ENCODE peak calls at places on chromosomes 4 and X, in eight cellular contexts. K, U, Z, L, Y, A, S and B are unnamed samples.

GRCh38 chrX:66638591-66639500 is at the start of gene EDA2R:
- DNase-seq in K (no peak), U (no peak), Z (no peak), L (peak), Y (peak), A (peak), S (no peak), B (peak)

GRCh38 chr4:26916195-26916594 is 55.6 kb downstream of the STIM2 start:
- DNase-seq in K (no peak), U (no peak), Z (no peak), L (no peak), Y (no peak), A (no peak), S (no peak), B (no peak)

GRCh38 chrX:50827996-50828395 is 14.0 kb upstream of the SHROOM4 start:
- DNase-seq in K (no peak), U (no peak), Z (no peak), L (no peak), Y (no peak), A (peak), S (no peak), B (peak)

GRCh38 chr4:173001571-173001970 is 167.0 kb upstream of the GALNT7 start:
- DNase-seq in K (no peak), U (no peak), Z (no peak), L (no peak), Y (no peak), A (no peak), S (no peak), B (no peak)

GRCh38 chr4:86614896-86615295 is 20.8 kb downstream of the PTPN13 start:
- DNase-seq in K (no peak), U (no peak), Z (no peak), L (no peak), Y (no peak), A (no peak), S (no peak), B (no peak)

GRCh38 chr4:93751410-93751809 is 77.1 kb upstream of the ATOH1 start:
- DNase-seq in K (no peak), U (no peak), Z (no peak), L (no peak), Y (no peak), A (no peak), S (no peak), B (no peak)

GRCh38 chr4:7699040-7699439 is 240.6 kb downstream of the AFAP1 start:
- DNase-seq in K (peak), U (no peak), Z (peak), L (peak), Y (no peak), A (no peak), S (no peak), B (peak)

GRCh38 chrX:123990602-123991001 is 29.1 kb downstream of the STAG2 start:
- DNase-seq in K (no peak), U (no peak), Z (no peak), L (no peak), Y (no peak), A (no peak), S (no peak), B (no peak)

GRCh38 chr4:98786866-98787265 is 128.5 kb upstream of the TSPAN5 start:
- DNase-seq in K (no peak), U (no peak), Z (peak), L (no peak), Y (no peak), A (no peak), S (no peak), B (no peak)

GRCh38 chr4:147355849-147356248 is 125.0 kb upstream of the EDNRA start:
- DNase-seq in K (peak), U (no peak), Z (peak), L (no peak), Y (no peak), A (no peak), S (no peak), B (no peak)

GRCh38 chrX:53639257-53639656 is 47.3 kb downstream of the HUWE1 start:
- DNase-seq in K (no peak), U (no peak), Z (no peak), L (no peak), Y (no peak), A (no peak), S (no peak), B (no peak)

GRCh38 chrX:81201692-81202412 is at the start of the genes HMGN5 and SH3BGRL:
- DNase-seq in K (peak), U (peak), Z (no peak), L (peak), Y (peak), A (peak), S (peak), B (peak)

GRCh38 chrX:39631275-39631674 is 466.5 kb downstream of the BCOR start:
- DNase-seq in K (no peak), U (no peak), Z (no peak), L (no peak), Y (no peak), A (no peak), S (no peak), B (no peak)

GRCh38 chrX:12767856-12768255 is 23.4 kb upstream of the PRPS2 start:
- DNase-seq in K (no peak), U (no peak), Z (no peak), L (no peak), Y (no peak), A (no peak), S (no peak), B (no peak)

GRCh38 chr4:153205757-153206156 is 1.5 kb downstream of the TRIM2 start:
- DNase-seq in K (no peak), U (no peak), Z (no peak), L (no peak), Y (no peak), A (peak), S (no peak), B (peak)

GRCh38 chrX:100409316-100410082 is 574 bp downstream of the PCDH19 start:
- DNase-seq in K (no peak), U (no peak), Z (no peak), L (no peak), Y (no peak), A (no peak), S (no peak), B (no peak)

GRCh38 chr4:10527438-10527837 is 70.2 kb upstream of the ZNF518B start:
- DNase-seq in K (no peak), U (no peak), Z (no peak), L (no peak), Y (no peak), A (no peak), S (no peak), B (no peak)

GRCh38 chr4:184355111-184355604 is 119.2 kb downstream of the IRF2 start:
- DNase-seq in K (peak), U (no peak), Z (peak), L (peak), Y (peak), A (no peak), S (no peak), B (no peak)